ENCODE peak calls at places on chromosomes 16 and 17, in eight cellular contexts. One of them, this sample, is unnamed.

GRCh38 chr17:64128787-64129514 is 993 bp downstream of the ERN1 start:
- DNase-seq in heart right ventricle: peak; percentile 24
- DNase-seq in activated CD8-positive, alpha-beta memory T cell treated with anti-CD3 and anti-CD28 coated beads for 1 hour: no peak
- DNase-seq in GM20000: no peak
- DNase-seq in H7: no peak
- DNase-seq in hepatic stellate cell: no peak
- DNase-seq in progenitor cell of endocrine pancreas: no peak
- DNase-seq in AG20443: peak; percentile 47
- DNase-seq in this sample: peak; percentile 46

GRCh38 chr17:12431188-12431587 is 234.5 kb upstream of the MYOCD start:
- DNase-seq in heart right ventricle: no peak
- DNase-seq in activated CD8-positive, alpha-beta memory T cell treated with anti-CD3 and anti-CD28 coated beads for 1 hour: no peak
- DNase-seq in GM20000: peak; percentile 54
- DNase-seq in H7: no peak
- DNase-seq in hepatic stellate cell: no peak
- DNase-seq in progenitor cell of endocrine pancreas: no peak
- DNase-seq in AG20443: no peak
- DNase-seq in this sample: no peak

GRCh38 chr17:68576811-68577551 is 24.2 kb downstream of the FAM20A start:
- DNase-seq in heart right ventricle: peak; percentile 45
- DNase-seq in activated CD8-positive, alpha-beta memory T cell treated with anti-CD3 and anti-CD28 coated beads for 1 hour: no peak
- DNase-seq in GM20000: no peak
- DNase-seq in H7: no peak
- DNase-seq in hepatic stellate cell: no peak
- DNase-seq in progenitor cell of endocrine pancreas: no peak
- DNase-seq in AG20443: peak; percentile 84
- DNase-seq in this sample: no peak

GRCh38 chr16:67933805-67934204 is 2.1 kb upstream of the CTRL start:
- DNase-seq in heart right ventricle: no peak
- DNase-seq in activated CD8-positive, alpha-beta memory T cell treated with anti-CD3 and anti-CD28 coated beads for 1 hour: no peak
- DNase-seq in GM20000: no peak
- DNase-seq in H7: peak; percentile 42
- DNase-seq in hepatic stellate cell: no peak
- DNase-seq in progenitor cell of endocrine pancreas: no peak
- DNase-seq in AG20443: no peak
- DNase-seq in this sample: no peak

GRCh38 chr17:6384481-6384880 is 50.4 kb downstream of the AIPL1 start:
- DNase-seq in heart right ventricle: no peak
- DNase-seq in activated CD8-positive, alpha-beta memory T cell treated with anti-CD3 and anti-CD28 coated beads for 1 hour: no peak
- DNase-seq in GM20000: no peak
- DNase-seq in H7: no peak
- DNase-seq in hepatic stellate cell: no peak
- DNase-seq in progenitor cell of endocrine pancreas: no peak
- DNase-seq in AG20443: no peak
- DNase-seq in this sample: no peak

GRCh38 chr17:13736915-13737314 is 135.2 kb upstream of the HS3ST3A1 start:
- DNase-seq in heart right ventricle: no peak
- DNase-seq in activated CD8-positive, alpha-beta memory T cell treated with anti-CD3 and anti-CD28 coated beads for 1 hour: no peak
- DNase-seq in GM20000: no peak
- DNase-seq in H7: no peak
- DNase-seq in hepatic stellate cell: no peak
- DNase-seq in progenitor cell of endocrine pancreas: no peak
- DNase-seq in AG20443: peak; percentile 76
- DNase-seq in this sample: no peak

GRCh38 chr17:57561072-57561861 is 183.8 kb downstream of the CCDC182 start:
- DNase-seq in heart right ventricle: no peak
- DNase-seq in activated CD8-positive, alpha-beta memory T cell treated with anti-CD3 and anti-CD28 coated beads for 1 hour: no peak
- DNase-seq in GM20000: no peak
- DNase-seq in H7: no peak
- DNase-seq in hepatic stellate cell: no peak
- DNase-seq in progenitor cell of endocrine pancreas: no peak
- DNase-seq in AG20443: no peak
- DNase-seq in this sample: no peak

GRCh38 chr17:38549285-38549684 is 56.5 kb downstream of the SRCIN1 start:
- DNase-seq in heart right ventricle: no peak
- DNase-seq in activated CD8-positive, alpha-beta memory T cell treated with anti-CD3 and anti-CD28 coated beads for 1 hour: no peak
- DNase-seq in GM20000: no peak
- DNase-seq in H7: no peak
- DNase-seq in hepatic stellate cell: no peak
- DNase-seq in progenitor cell of endocrine pancreas: no peak
- DNase-seq in AG20443: no peak
- DNase-seq in this sample: no peak

GRCh38 chr17:1312261-1312870 is 32.9 kb downstream of the TRARG1 start:
- DNase-seq in heart right ventricle: no peak
- DNase-seq in activated CD8-positive, alpha-beta memory T cell treated with anti-CD3 and anti-CD28 coated beads for 1 hour: no peak
- DNase-seq in GM20000: no peak
- DNase-seq in H7: peak; percentile 85
- DNase-seq in hepatic stellate cell: no peak
- DNase-seq in progenitor cell of endocrine pancreas: peak; percentile 33
- DNase-seq in AG20443: no peak
- DNase-seq in this sample: no peak

This sample was measured in prostate gland.